ENCODE peak calls at places on chromosomes 2 and 18, in five cellular contexts. One of them, this sample, is unnamed.

GRCh38 chr2:237743561-237744269 is 54.9 kb upstream of the RBM44 start:
- DNase-seq in SJSA1: peak
- DNase-seq in SK-N-SH: no peak
- DNase-seq in right lobe of liver: peak
- DNase-seq in heart right ventricle: no peak
- DNase-seq in this sample: no peak

GRCh38 chr18:48393170-48393569 is 16.0 kb downstream of the ZBTB7C start:
- DNase-seq in SJSA1: no peak
- DNase-seq in SK-N-SH: no peak
- DNase-seq in right lobe of liver: no peak
- DNase-seq in heart right ventricle: no peak
- DNase-seq in this sample: no peak

GRCh38 chr2:226048625-226049024 is 649.1 kb downstream of the NYAP2 start:
- DNase-seq in SJSA1: peak
- DNase-seq in SK-N-SH: no peak
- DNase-seq in right lobe of liver: no peak
- DNase-seq in heart right ventricle: no peak
- DNase-seq in this sample: no peak

GRCh38 chr2:46976556-46976955 is 61.0 kb upstream of the MCFD2 start:
- DNase-seq in SJSA1: no peak
- DNase-seq in SK-N-SH: no peak
- DNase-seq in right lobe of liver: no peak
- DNase-seq in heart right ventricle: no peak
- DNase-seq in this sample: no peak

GRCh38 chr2:9748586-9748985 is 94.7 kb upstream of the TAF1B start:
- DNase-seq in SJSA1: no peak
- DNase-seq in SK-N-SH: no peak
- DNase-seq in right lobe of liver: no peak
- DNase-seq in heart right ventricle: no peak
- DNase-seq in this sample: no peak

GRCh38 chr2:116162395-116162794 is 1652.1 kb upstream of the DDX18 start:
- DNase-seq in SJSA1: no peak
- DNase-seq in SK-N-SH: no peak
- DNase-seq in right lobe of liver: no peak
- DNase-seq in heart right ventricle: no peak
- DNase-seq in this sample: no peak

GRCh38 chr2:132374961-132375360 is 41.6 kb upstream of the GPR39 start:
- DNase-seq in SJSA1: no peak
- DNase-seq in SK-N-SH: no peak
- DNase-seq in right lobe of liver: no peak
- DNase-seq in heart right ventricle: no peak
- DNase-seq in this sample: no peak

GRCh38 chr2:5535301-5535700 is 156.9 kb upstream of the SOX11 start:
- DNase-seq in SJSA1: no peak
- DNase-seq in SK-N-SH: peak
- DNase-seq in right lobe of liver: no peak
- DNase-seq in heart right ventricle: no peak
- DNase-seq in this sample: no peak

GRCh38 chr2:42010743-42011298 is 37.0 kb upstream of the PKDCC start:
- DNase-seq in SJSA1: peak
- DNase-seq in SK-N-SH: no peak
- DNase-seq in right lobe of liver: no peak
- DNase-seq in heart right ventricle: no peak
- DNase-seq in this sample: no peak

GRCh38 chr2:242024751-242025355 is 155.3 kb downstream of the RTP5 start:
- DNase-seq in SJSA1: no peak
- DNase-seq in SK-N-SH: no peak
- DNase-seq in right lobe of liver: no peak
- DNase-seq in heart right ventricle: no peak
- DNase-seq in this sample: no peak

GRCh38 chr2:88006912-88007439 is 9.4 kb downstream of the RNU2-63P start:
- DNase-seq in SJSA1: no peak
- DNase-seq in SK-N-SH: no peak
- DNase-seq in right lobe of liver: no peak
- DNase-seq in heart right ventricle: no peak
- DNase-seq in this sample: no peak

GRCh38 chr2:88002359-88002707 is 14.0 kb downstream of the RNU2-63P start:
- DNase-seq in SJSA1: no peak
- DNase-seq in SK-N-SH: no peak
- DNase-seq in right lobe of liver: no peak
- DNase-seq in heart right ventricle: no peak
- DNase-seq in this sample: no peak

GRCh38 chr2:88005776-88006175 is 10.6 kb downstream of the RNU2-63P start:
- DNase-seq in SJSA1: no peak
- DNase-seq in SK-N-SH: no peak
- DNase-seq in right lobe of liver: no peak
- DNase-seq in heart right ventricle: no peak
- DNase-seq in this sample: no peak

DNA sequence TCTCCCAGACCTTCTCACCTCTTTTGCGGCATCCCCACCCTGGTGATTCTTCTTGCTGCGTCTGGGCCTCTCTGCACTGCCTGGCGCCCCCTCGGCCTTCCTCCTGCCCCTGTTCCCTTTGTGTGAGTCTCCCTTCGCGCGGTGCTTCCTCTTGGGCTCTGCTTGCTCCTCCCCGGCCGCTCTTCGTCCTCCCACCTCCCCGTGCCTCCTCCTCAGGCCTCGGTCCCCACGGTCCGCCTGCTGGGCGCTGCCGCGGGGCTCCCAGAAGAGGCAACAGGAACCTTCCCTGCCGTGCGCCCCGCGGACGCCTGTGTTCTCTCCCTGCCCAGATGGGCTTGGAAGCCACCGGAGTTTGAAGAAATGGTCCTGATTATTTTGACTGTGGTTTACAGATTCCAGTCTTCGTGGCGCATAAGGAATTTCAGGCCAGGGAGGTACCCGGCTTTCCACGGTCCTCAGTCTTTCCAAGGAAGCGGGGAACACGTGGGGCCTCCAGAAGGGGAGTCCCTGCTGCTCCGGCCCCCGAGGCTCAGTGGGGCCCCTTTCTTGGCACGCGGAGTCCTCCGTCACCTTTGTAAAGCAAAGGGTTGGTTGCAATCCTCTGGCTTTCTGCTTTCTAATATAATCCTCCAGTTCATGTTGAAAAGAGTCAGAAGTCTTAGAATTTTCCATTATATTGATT is 13.1 kb downstream of the RNU2-63P start:
- DNase-seq in SJSA1: no peak
- DNase-seq in SK-N-SH: no peak
- DNase-seq in right lobe of liver: no peak
- DNase-seq in heart right ventricle: peak
- DNase-seq in this sample: no peak
- H3K27ac ChIP-seq in SJSA1: no peak
- H3K27ac ChIP-seq in SK-N-SH: no peak
- H3K27ac ChIP-seq in right lobe of liver: no peak
- H3K27ac ChIP-seq in heart right ventricle: no peak
- H3K27ac ChIP-seq in this sample: no peak

DNA sequence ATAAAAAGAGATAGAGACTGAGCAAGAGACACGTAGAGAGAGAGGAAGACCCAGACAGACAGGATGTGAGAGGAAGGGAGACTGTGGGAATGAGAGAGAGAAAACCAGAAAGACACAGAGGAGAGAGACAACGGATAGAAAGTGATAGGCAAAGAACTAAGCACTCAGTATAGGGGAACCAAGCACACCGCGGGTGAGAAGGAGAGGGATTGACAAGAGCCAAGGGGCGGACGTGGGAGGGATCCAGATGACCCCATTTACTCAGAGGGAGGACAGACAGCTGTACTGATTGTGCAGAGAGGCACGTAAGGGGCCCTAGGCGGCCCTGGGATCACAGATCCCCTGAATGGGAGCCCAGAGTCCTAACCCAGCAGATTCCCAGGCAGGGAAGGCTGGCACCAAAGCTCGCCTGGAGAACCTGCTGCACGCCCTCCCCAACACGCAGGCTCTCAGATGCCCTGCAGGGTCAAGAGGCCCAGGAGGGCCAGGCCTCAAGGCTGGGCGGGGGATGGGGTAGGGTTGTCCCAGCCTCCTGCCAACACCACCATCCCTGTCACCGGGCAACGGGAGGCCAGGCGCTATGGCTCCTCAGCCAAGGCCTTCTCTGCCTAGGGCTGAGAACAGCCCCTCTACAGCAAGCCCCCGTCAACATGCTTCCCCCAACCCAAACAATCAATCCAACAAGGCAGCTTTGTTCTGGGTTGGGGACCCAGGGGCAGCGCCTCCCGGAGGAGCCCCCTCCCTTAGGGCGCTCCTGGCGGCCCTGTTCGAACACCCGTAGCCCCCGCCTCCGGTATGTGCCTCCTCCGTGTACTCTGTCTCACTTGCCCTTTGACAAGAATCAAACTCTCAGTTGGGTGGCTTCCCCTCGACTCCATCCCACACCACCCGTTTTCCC is 579 bp downstream of the LOXL3 start:
- DNase-seq in SJSA1: no peak
- DNase-seq in SK-N-SH: peak
- DNase-seq in right lobe of liver: no peak
- DNase-seq in heart right ventricle: no peak
- DNase-seq in this sample: peak
- H3K4me3 ChIP-seq in SJSA1: peak
- H3K4me3 ChIP-seq in SK-N-SH: peak
- H3K4me3 ChIP-seq in right lobe of liver: peak
- H3K4me3 ChIP-seq in heart right ventricle: peak
- H3K4me3 ChIP-seq in this sample: peak

DNA sequence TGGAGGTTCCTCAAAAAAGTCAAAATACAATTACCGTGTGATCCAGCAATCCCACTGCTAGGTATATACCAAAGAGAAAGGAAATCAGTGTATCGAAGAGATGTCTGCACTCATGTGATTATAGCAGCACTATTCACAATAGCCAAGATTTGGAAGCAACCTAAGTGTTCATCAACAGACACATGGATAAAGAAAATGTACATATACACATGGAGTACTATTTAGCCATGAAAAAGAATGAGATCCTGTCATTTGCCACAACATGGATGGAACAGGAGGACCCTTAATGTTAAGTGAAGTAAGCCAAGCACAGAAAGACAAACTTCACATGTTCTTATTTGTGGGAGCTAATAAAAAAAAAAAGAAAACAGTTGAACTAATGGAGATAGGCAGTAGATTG is 78.7 kb downstream of the DGKD start:
- DNase-seq in SJSA1: no peak
- DNase-seq in SK-N-SH: no peak
- DNase-seq in right lobe of liver: no peak
- DNase-seq in heart right ventricle: no peak
- DNase-seq in this sample: no peak
- H3K27ac ChIP-seq in SJSA1: no peak
- H3K27ac ChIP-seq in SK-N-SH: no peak
- H3K27ac ChIP-seq in right lobe of liver: no peak
- H3K27ac ChIP-seq in heart right ventricle: no peak
- H3K27ac ChIP-seq in this sample: no peak

DNA sequence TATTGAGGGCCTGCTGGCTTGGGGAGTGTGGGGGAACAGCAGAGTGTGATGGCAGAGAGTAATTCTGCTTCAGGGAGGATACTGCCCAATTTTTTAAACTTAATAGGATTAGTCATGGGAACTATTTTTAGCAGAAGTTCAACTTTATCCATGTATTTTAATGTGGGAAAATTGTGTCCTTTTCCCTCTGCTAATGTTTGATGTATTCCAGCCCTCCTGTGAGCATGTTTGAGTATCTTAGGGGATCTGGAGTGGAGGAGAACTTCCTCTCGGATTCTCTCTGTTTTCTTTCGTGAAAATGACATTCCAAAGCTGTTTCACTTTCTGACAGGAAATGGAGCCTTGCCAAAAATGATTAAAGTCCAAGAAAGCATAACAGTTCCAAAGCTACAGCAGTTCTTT is 418.4 kb upstream of the ZEB2 start:
- DNase-seq in SJSA1: peak
- DNase-seq in SK-N-SH: peak
- DNase-seq in right lobe of liver: no peak
- DNase-seq in heart right ventricle: no peak
- DNase-seq in this sample: no peak
- H3K4me3 ChIP-seq in SJSA1: no peak
- H3K4me3 ChIP-seq in SK-N-SH: no peak
- H3K4me3 ChIP-seq in right lobe of liver: no peak
- H3K4me3 ChIP-seq in heart right ventricle: no peak
- H3K4me3 ChIP-seq in this sample: no peak

GRCh38 chr2:7018767-7019166 is 101.6 kb downstream of the RNF144A start:
- DNase-seq in SJSA1: no peak
- DNase-seq in SK-N-SH: peak
- DNase-seq in right lobe of liver: no peak
- DNase-seq in heart right ventricle: no peak
- DNase-seq in this sample: no peak
- H3K27ac ChIP-seq in SJSA1: no peak
- H3K27ac ChIP-seq in SK-N-SH: peak
- H3K27ac ChIP-seq in right lobe of liver: no peak
- H3K27ac ChIP-seq in heart right ventricle: no peak
- H3K27ac ChIP-seq in this sample: no peak